ENCODE peak calls at places on chromosome 16, in seven cellular contexts. One of them, this sample, is unnamed.

GRCh38 chr16:75248142-75248535 is 3.3 kb downstream of the BCAR1 start:
- DNase-seq in OCI-LY7: no peak
- DNase-seq in AG09309: no peak
- DNase-seq in uterus: no peak
- DNase-seq in psoas muscle: peak
- DNase-seq in CD8-positive, alpha-beta T cell: no peak
- DNase-seq in cardiac muscle cell: no peak
- DNase-seq in this sample: no peak

GRCh38 chr16:57600952-57601580 is 27.4 kb upstream of the ADGRG1 start:
- DNase-seq in OCI-LY7: no peak
- DNase-seq in AG09309: no peak
- DNase-seq in uterus: no peak
- DNase-seq in psoas muscle: no peak
- DNase-seq in CD8-positive, alpha-beta T cell: no peak
- DNase-seq in cardiac muscle cell: no peak
- DNase-seq in this sample: no peak

GRCh38 chr16:30567160-30567990 is 4.1 kb downstream of the ZNF688 start:
- DNase-seq in OCI-LY7: no peak
- DNase-seq in AG09309: no peak
- DNase-seq in uterus: no peak
- DNase-seq in psoas muscle: no peak
- DNase-seq in CD8-positive, alpha-beta T cell: no peak
- DNase-seq in cardiac muscle cell: no peak
- DNase-seq in this sample: no peak

GRCh38 chr16:70706948-70707465 is 21.2 kb upstream of the MTSS2 start:
- DNase-seq in OCI-LY7: no peak
- DNase-seq in AG09309: peak
- DNase-seq in uterus: peak
- DNase-seq in psoas muscle: no peak
- DNase-seq in CD8-positive, alpha-beta T cell: no peak
- DNase-seq in cardiac muscle cell: peak
- DNase-seq in this sample: no peak

GRCh38 chr16:30778549-30779244 is 8.3 kb downstream of the ZNF629 start:
- DNase-seq in OCI-LY7: no peak
- DNase-seq in AG09309: no peak
- DNase-seq in uterus: no peak
- DNase-seq in psoas muscle: peak
- DNase-seq in CD8-positive, alpha-beta T cell: no peak
- DNase-seq in cardiac muscle cell: peak
- DNase-seq in this sample: no peak

GRCh38 chr16:8721693-8722348 is 47.4 kb downstream of the ABAT start:
- DNase-seq in OCI-LY7: no peak
- DNase-seq in AG09309: no peak
- DNase-seq in uterus: no peak
- DNase-seq in psoas muscle: no peak
- DNase-seq in CD8-positive, alpha-beta T cell: no peak
- DNase-seq in cardiac muscle cell: no peak
- DNase-seq in this sample: no peak

GRCh38 chr16:6690741-6691140 is 641.9 kb upstream of the RBFOX1 start:
- DNase-seq in OCI-LY7: no peak
- DNase-seq in AG09309: no peak
- DNase-seq in uterus: no peak
- DNase-seq in psoas muscle: no peak
- DNase-seq in CD8-positive, alpha-beta T cell: no peak
- DNase-seq in cardiac muscle cell: no peak
- DNase-seq in this sample: no peak

GRCh38 chr16:31451681-31452351 is 7.5 kb upstream of the ARMC5 start:
- DNase-seq in OCI-LY7: peak
- DNase-seq in AG09309: no peak
- DNase-seq in uterus: peak
- DNase-seq in psoas muscle: peak
- DNase-seq in CD8-positive, alpha-beta T cell: no peak
- DNase-seq in cardiac muscle cell: peak
- DNase-seq in this sample: no peak

GRCh38 chr16:68040506-68041288 is 17.6 kb downstream of the DUS2 start:
- DNase-seq in OCI-LY7: peak
- DNase-seq in AG09309: no peak
- DNase-seq in uterus: peak
- DNase-seq in psoas muscle: peak
- DNase-seq in CD8-positive, alpha-beta T cell: peak
- DNase-seq in cardiac muscle cell: peak
- DNase-seq in this sample: peak

GRCh38 chr16:83835972-83836566 is 28.3 kb downstream of the HSBP1 start:
- DNase-seq in OCI-LY7: no peak
- DNase-seq in AG09309: peak
- DNase-seq in uterus: no peak
- DNase-seq in psoas muscle: no peak
- DNase-seq in CD8-positive, alpha-beta T cell: no peak
- DNase-seq in cardiac muscle cell: peak
- DNase-seq in this sample: no peak

GRCh38 chr16:73074399-73074798 is 26.5 kb upstream of the ZFHX3 start:
- DNase-seq in OCI-LY7: no peak
- DNase-seq in AG09309: no peak
- DNase-seq in uterus: no peak
- DNase-seq in psoas muscle: no peak
- DNase-seq in CD8-positive, alpha-beta T cell: no peak
- DNase-seq in cardiac muscle cell: no peak
- DNase-seq in this sample: no peak

GRCh38 chr16:56520251-56520577 is 390 bp upstream of the BBS2 start:
- DNase-seq in OCI-LY7: no peak
- DNase-seq in AG09309: no peak
- DNase-seq in uterus: no peak
- DNase-seq in psoas muscle: no peak
- DNase-seq in CD8-positive, alpha-beta T cell: no peak
- DNase-seq in cardiac muscle cell: no peak
- DNase-seq in this sample: no peak
- H3K4me3 ChIP-seq in OCI-LY7: peak
- H3K4me3 ChIP-seq in AG09309: peak
- H3K4me3 ChIP-seq in uterus: peak
- H3K4me3 ChIP-seq in psoas muscle: peak
- H3K4me3 ChIP-seq in CD8-positive, alpha-beta T cell: peak
- H3K4me3 ChIP-seq in cardiac muscle cell: peak
- H3K4me3 ChIP-seq in this sample: peak

GRCh38 chr16:588889-589657 is 793 bp upstream of the RAB40C start:
- DNase-seq in OCI-LY7: peak
- DNase-seq in AG09309: peak
- DNase-seq in uterus: peak
- DNase-seq in psoas muscle: peak
- DNase-seq in CD8-positive, alpha-beta T cell: peak
- DNase-seq in cardiac muscle cell: peak
- DNase-seq in this sample: peak

GRCh38 chr16:590875-591200 is 972 bp downstream of the RAB40C start:
- DNase-seq in OCI-LY7: no peak
- DNase-seq in AG09309: no peak
- DNase-seq in uterus: no peak
- DNase-seq in psoas muscle: no peak
- DNase-seq in CD8-positive, alpha-beta T cell: no peak
- DNase-seq in cardiac muscle cell: no peak
- DNase-seq in this sample: no peak

GRCh38 chr16:588639-588888 is 1.3 kb upstream of the RAB40C start:
- DNase-seq in OCI-LY7: peak
- DNase-seq in AG09309: no peak
- DNase-seq in uterus: peak
- DNase-seq in psoas muscle: no peak
- DNase-seq in CD8-positive, alpha-beta T cell: peak
- DNase-seq in cardiac muscle cell: peak
- DNase-seq in this sample: peak

GRCh38 chr16:590165-590874 is 454 bp downstream of the RAB40C start:
- DNase-seq in OCI-LY7: no peak
- DNase-seq in AG09309: no peak
- DNase-seq in uterus: peak
- DNase-seq in psoas muscle: peak
- DNase-seq in CD8-positive, alpha-beta T cell: no peak
- DNase-seq in cardiac muscle cell: peak
- DNase-seq in this sample: no peak

GRCh38 chr16:589658-590159 is at the start of gene RAB40C:
- DNase-seq in OCI-LY7: peak
- DNase-seq in AG09309: peak
- DNase-seq in uterus: peak
- DNase-seq in psoas muscle: peak
- DNase-seq in CD8-positive, alpha-beta T cell: peak
- DNase-seq in cardiac muscle cell: peak
- DNase-seq in this sample: peak
- TF ChIP-seq CTCF in OCI-LY7: no peak
- TF ChIP-seq CTCF in AG09309: peak
- TF ChIP-seq CTCF in uterus: no peak
- TF ChIP-seq CTCF in psoas muscle: no peak
- TF ChIP-seq CTCF in CD8-positive, alpha-beta T cell: no peak
- TF ChIP-seq CTCF in cardiac muscle cell: no peak
- TF ChIP-seq CTCF in this sample: no peak

DNA sequence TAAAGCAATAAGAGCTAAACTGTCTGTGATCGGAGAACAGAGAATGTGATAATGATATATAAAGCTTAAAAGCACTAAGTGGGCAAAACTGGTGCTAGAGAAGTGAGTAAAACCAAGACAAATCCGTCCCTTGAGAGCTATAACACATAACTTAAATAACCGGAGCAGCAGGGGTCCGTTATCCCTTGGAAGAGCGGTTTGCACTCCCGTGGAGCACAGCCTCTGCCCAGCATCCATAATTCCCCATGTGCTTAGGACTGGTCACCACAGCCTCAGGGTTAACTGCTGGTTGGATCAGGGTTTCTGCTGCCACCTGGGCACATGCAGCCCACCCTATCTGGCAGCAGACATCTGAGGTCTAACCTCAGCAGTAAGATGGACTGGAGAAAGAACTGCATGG is 489.1 kb downstream of the NPIPA7 start:
- DNase-seq in OCI-LY7: no peak
- DNase-seq in AG09309: no peak
- DNase-seq in uterus: no peak
- DNase-seq in psoas muscle: no peak
- DNase-seq in CD8-positive, alpha-beta T cell: no peak
- DNase-seq in cardiac muscle cell: no peak
- DNase-seq in this sample: no peak
- H3K4me3 ChIP-seq in OCI-LY7: no peak
- H3K4me3 ChIP-seq in AG09309: no peak
- H3K4me3 ChIP-seq in uterus: no peak
- H3K4me3 ChIP-seq in psoas muscle: no peak
- H3K4me3 ChIP-seq in CD8-positive, alpha-beta T cell: no peak
- H3K4me3 ChIP-seq in cardiac muscle cell: no peak
- H3K4me3 ChIP-seq in this sample: no peak

DNA sequence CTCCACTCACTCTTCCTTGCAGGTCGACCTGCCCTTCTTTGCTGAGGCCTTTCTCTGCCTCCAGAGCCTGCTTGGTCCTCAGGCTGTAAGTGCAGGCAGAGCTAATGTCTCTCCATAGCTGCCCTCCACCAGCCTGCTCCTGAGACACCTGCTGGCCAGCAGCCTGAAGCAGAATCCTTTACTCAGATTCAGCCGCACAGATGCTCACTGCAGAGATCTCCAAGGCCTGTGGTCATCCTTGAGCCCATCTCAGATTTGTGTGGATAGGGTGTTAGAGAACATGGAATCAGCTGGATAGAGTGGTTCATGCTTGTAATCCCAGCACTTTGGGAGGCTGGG is 11.5 kb downstream of the DEXI start:
- DNase-seq in OCI-LY7: peak
- DNase-seq in AG09309: no peak
- DNase-seq in uterus: no peak
- DNase-seq in psoas muscle: no peak
- DNase-seq in CD8-positive, alpha-beta T cell: no peak
- DNase-seq in cardiac muscle cell: no peak
- DNase-seq in this sample: no peak
- TF ChIP-seq CTCF in OCI-LY7: peak
- TF ChIP-seq CTCF in AG09309: no peak
- TF ChIP-seq CTCF in uterus: no peak
- TF ChIP-seq CTCF in psoas muscle: no peak
- TF ChIP-seq CTCF in CD8-positive, alpha-beta T cell: no peak
- TF ChIP-seq CTCF in cardiac muscle cell: no peak
- TF ChIP-seq CTCF in this sample: peak

DNA sequence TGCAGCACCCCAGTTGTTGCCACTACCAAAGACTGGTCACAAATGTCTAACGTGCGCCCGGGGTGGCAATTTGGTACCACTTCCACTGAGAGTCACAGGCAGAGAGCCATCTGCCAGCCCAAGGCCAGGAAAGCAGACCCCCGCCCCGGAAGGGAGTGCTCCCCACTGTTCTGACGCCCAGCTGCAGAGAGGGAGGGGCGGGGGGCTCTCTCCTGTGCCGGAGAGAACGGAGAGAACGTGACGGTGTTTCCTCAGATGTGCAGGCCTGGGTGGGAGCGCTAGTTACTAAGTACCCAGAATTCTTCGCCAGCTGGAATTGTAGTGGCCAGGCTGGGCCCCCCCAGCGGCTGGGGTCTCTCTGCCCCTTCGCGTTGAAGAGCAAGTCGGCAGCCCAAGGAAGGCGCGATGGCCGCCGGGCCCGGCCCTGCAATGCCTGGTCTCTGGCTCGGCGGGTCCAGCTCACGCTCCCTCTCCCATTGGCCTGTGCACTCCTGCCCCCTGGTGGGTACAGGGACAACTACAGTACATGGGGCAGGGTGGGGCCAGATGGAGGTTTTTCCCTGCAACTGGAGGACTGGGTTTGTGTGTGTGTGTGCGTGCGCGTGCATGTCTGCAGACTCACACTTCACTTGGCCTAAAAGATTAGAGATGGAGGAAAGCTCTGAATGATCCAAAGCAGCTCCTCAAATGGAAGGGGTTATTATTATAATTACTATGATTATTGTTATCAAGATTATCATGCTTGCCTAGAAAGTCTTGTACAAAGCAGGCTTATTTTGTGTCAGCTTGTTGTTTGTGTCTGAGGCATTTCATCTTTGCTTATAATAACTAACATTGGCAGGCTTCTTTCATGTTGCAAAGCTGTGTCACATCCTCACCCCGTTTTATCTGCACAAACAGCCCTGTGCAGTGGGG is 107.1 kb downstream of the AMFR start:
- DNase-seq in OCI-LY7: peak
- DNase-seq in AG09309: peak
- DNase-seq in uterus: peak
- DNase-seq in psoas muscle: peak
- DNase-seq in CD8-positive, alpha-beta T cell: peak
- DNase-seq in cardiac muscle cell: peak
- DNase-seq in this sample: no peak
- H3K4me3 ChIP-seq in OCI-LY7: no peak
- H3K4me3 ChIP-seq in AG09309: peak
- H3K4me3 ChIP-seq in uterus: no peak
- H3K4me3 ChIP-seq in psoas muscle: peak
- H3K4me3 ChIP-seq in CD8-positive, alpha-beta T cell: peak
- H3K4me3 ChIP-seq in cardiac muscle cell: no peak
- H3K4me3 ChIP-seq in this sample: no peak

GRCh38 chr16:3087243-3087791 is 11.8 kb downstream of the ZSCAN10 start:
- DNase-seq in OCI-LY7: no peak
- DNase-seq in AG09309: no peak
- DNase-seq in uterus: no peak
- DNase-seq in psoas muscle: no peak
- DNase-seq in CD8-positive, alpha-beta T cell: no peak
- DNase-seq in cardiac muscle cell: peak
- DNase-seq in this sample: no peak
- TF ChIP-seq CTCF in OCI-LY7: peak
- TF ChIP-seq CTCF in AG09309: peak
- TF ChIP-seq CTCF in uterus: no peak
- TF ChIP-seq CTCF in psoas muscle: peak
- TF ChIP-seq CTCF in CD8-positive, alpha-beta T cell: no peak
- TF ChIP-seq CTCF in cardiac muscle cell: peak
- TF ChIP-seq CTCF in this sample: peak

DNA sequence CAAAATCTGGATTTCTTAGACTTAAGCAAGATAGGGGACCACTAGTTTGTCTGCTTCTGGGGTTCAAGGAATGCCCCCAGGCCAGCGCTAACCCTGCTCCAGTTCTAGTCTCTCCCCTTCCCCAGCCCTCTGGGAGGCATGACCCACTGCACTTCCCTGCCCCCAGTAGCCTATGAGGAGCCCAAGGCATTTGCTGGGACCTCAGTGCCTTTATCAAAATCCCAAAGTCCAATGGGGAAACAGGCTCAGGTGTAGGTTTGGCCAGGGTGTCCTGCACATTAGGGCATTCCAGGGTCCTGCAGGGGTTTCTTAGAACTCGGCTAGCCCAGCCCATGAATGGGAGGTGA is 1.2 kb downstream of the IL4R start:
- DNase-seq in OCI-LY7: no peak
- DNase-seq in AG09309: no peak
- DNase-seq in uterus: no peak
- DNase-seq in psoas muscle: no peak
- DNase-seq in CD8-positive, alpha-beta T cell: no peak
- DNase-seq in cardiac muscle cell: no peak
- DNase-seq in this sample: no peak
- H3K4me3 ChIP-seq in OCI-LY7: peak
- H3K4me3 ChIP-seq in AG09309: no peak
- H3K4me3 ChIP-seq in uterus: peak
- H3K4me3 ChIP-seq in psoas muscle: peak
- H3K4me3 ChIP-seq in CD8-positive, alpha-beta T cell: peak
- H3K4me3 ChIP-seq in cardiac muscle cell: peak
- H3K4me3 ChIP-seq in this sample: peak